ENCODE peak calls at places on chromosomes 6 and 20, in nine cellular contexts. F is H9; T is stomach; E is K562; W is upper lobe of right lung; J is psoas muscle; H is PC-9; N is effector memory CD4-positive, alpha-beta T cell; A is Karpas-422. P is an unnamed sample.
A peak's percentile ranks its signal among the peaks of the same experiment; 100 is the strongest.

GRCh38 chr20:58179432-58180099 is 48.9 kb downstream of the ANKRD60 start:
- DNase-seq in F (peak; percentile 71), T (peak; percentile 57), E (peak; percentile 89), W (peak; percentile 81), J (peak; percentile 71), H (no peak), N (peak; percentile 12), A (peak; percentile 85), P (peak; percentile 80)

GRCh38 chr6:45791600-45792168 is 224.0 kb downstream of the CLIC5 start:
- DNase-seq in F (no peak), T (no peak), E (no peak), W (no peak), J (no peak), H (peak; percentile 39), N (no peak), A (no peak), P (no peak)

GRCh38 chr6:137315081-137315480 is 95.9 kb upstream of the IFNGR1 start:
- DNase-seq in F (no peak), T (no peak), E (no peak), W (no peak), J (no peak), H (no peak), N (no peak), A (no peak), P (peak; percentile 17)

GRCh38 chr20:1392693-1393506 is at the start of gene FKBP1A:
- DNase-seq in F (peak; percentile 82), T (peak; percentile 95), E (peak; percentile 92), W (peak; percentile 96), J (peak; percentile 97), H (peak; percentile 83), N (peak; percentile 86), A (peak; percentile 97), P (peak; percentile 86)

GRCh38 chr20:4369798-4370124 is 351.9 kb upstream of the PRND start:
- DNase-seq in F (no peak), T (no peak), E (peak; percentile 10), W (no peak), J (no peak), H (no peak), N (no peak), A (no peak), P (no peak)

GRCh38 chr6:14709066-14709670 is 536.7 kb upstream of the JARID2 start:
- DNase-seq in F (no peak), T (no peak), E (no peak), W (no peak), J (no peak), H (no peak), N (no peak), A (no peak), P (no peak)

GRCh38 chr6:14804444-14805210 is 441.2 kb upstream of the JARID2 start:
- DNase-seq in F (no peak), T (peak; percentile 77), E (no peak), W (peak; percentile 77), J (peak; percentile 86), H (no peak), N (no peak), A (no peak), P (no peak)

GRCh38 chr6:127868338-127868737 is 32.5 kb downstream of the THEMIS start:
- DNase-seq in F (no peak), T (no peak), E (no peak), W (no peak), J (no peak), H (no peak), N (no peak), A (no peak), P (no peak)

GRCh38 chr6:27891300-27891913 is 20.8 kb downstream of the OR2B2 start:
- DNase-seq in F (no peak), T (no peak), E (no peak), W (no peak), J (no peak), H (no peak), N (no peak), A (no peak), P (no peak)

GRCh38 chr20:35387334-35387733 is 24.4 kb downstream of the UQCC1 start:
- DNase-seq in F (no peak), T (no peak), E (no peak), W (no peak), J (no peak), H (peak; percentile 74), N (no peak), A (no peak), P (no peak)

GRCh38 chr6:73455865-73456629 is 4.0 kb upstream of the CGAS start:
- DNase-seq in F (no peak), T (no peak), E (no peak), W (no peak), J (no peak), H (no peak), N (no peak), A (no peak), P (no peak)

GRCh38 chr20:38805958-38806854 is 709 bp downstream of the PPP1R16B start:
- DNase-seq in F (no peak), T (no peak), E (peak; percentile 60), W (peak; percentile 68), J (peak; percentile 53), H (no peak), N (peak; percentile 31), A (no peak), P (peak; percentile 63)

GRCh38 chr6:34246563-34247391 is 2.0 kb downstream of the SMIM29 start:
- DNase-seq in F (peak; percentile 89), T (no peak), E (peak; percentile 61), W (no peak), J (peak; percentile 68), H (peak; percentile 75), N (no peak), A (peak; percentile 90), P (peak; percentile 80)

DNA sequence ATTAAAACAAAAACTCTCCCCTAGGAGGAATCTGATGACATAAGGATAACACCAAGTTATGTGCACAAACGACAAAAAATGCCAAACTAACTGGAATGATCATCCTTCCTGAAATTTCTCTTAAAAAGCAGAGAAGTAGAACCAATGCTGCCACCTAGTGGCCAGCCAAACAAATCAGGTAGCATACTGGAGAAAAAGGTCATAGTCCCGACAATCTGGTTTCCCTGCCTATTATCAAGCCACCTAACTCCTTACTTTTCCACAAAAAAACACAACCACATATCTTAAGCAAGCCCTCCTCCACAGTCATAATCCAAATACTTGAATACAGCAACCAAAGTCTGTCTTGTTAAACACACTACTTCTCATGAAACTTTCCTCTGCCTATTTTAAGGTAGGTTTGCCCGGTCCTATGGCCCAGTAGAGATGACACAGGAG is 5.3 kb downstream of the OARD1 start:
- DNase-seq in F (peak; percentile 56), T (peak; percentile 86), E (peak; percentile 56), W (no peak), J (peak; percentile 81), H (peak; percentile 57), N (peak; percentile 14), A (peak; percentile 83), P (peak; percentile 86)
- H3K4me1 ChIP-seq in F (no peaks in the 10 kb centered on the region), T (peaks cover 23% of the 10 kb centered on the region), E (no peaks in the 10 kb centered on the region), W (peaks cover 8% of the 10 kb centered on the region), J (peaks cover 39% of the 10 kb centered on the region), H (peaks cover 12% of the 10 kb centered on the region), N (peaks cover 7% of the 10 kb centered on the region), A (peaks cover 12% of the 10 kb centered on the region), P (peaks cover 10% of the 10 kb centered on the region)

DNA sequence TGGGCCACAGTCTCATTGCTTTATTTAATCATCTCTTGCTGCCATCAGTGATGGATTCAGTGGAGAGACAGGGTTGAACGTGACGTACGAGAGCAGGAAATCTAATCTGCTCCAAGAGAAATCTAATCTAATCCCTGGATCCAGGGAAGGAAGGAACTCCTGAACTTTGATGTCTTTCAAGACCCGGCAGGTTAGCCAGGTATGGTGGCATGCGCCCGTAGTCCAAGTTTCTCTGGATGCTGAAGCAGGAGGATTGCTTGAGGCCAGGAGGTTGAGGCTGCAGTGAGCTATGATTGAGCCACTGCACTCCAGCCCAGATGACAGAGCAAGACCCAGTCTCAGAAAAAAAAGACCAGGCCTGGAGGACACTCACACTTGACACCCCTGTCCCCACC is 11.4 kb upstream of the PGC start:
- DNase-seq in F (no peak), T (no peak), E (no peak), W (no peak), J (no peak), H (no peak), N (no peak), A (no peak), P (no peak)
- H3K4me1 ChIP-seq in F (no peaks in the 10 kb centered on the region), T (peaks cover 31% of the 10 kb centered on the region), E (peaks cover 7% of the 10 kb centered on the region), W (no peaks in the 10 kb centered on the region), J (peaks cover 3% of the 10 kb centered on the region), H (peaks cover 14% of the 10 kb centered on the region), N (no peaks in the 10 kb centered on the region), A (peaks cover 11% of the 10 kb centered on the region), P (no peaks in the 10 kb centered on the region)

GRCh38 chr20:50282592-50283241 is 92.1 kb downstream of the CEBPB start:
- DNase-seq in F (no peak), T (no peak), E (peak; percentile 43), W (no peak), J (no peak), H (no peak), N (no peak), A (no peak), P (no peak)
- H3K4me1 ChIP-seq in F (no peaks in the 10 kb centered on the region), T (peaks cover 46% of the 10 kb centered on the region), E (peaks cover 58% of the 10 kb centered on the region), W (peaks cover 57% of the 10 kb centered on the region), J (peaks cover 59% of the 10 kb centered on the region), H (peaks cover 65% of the 10 kb centered on the region), N (peaks cover 3% of the 10 kb centered on the region), A (peaks cover 16% of the 10 kb centered on the region), P (no peaks in the 10 kb centered on the region)

DNA sequence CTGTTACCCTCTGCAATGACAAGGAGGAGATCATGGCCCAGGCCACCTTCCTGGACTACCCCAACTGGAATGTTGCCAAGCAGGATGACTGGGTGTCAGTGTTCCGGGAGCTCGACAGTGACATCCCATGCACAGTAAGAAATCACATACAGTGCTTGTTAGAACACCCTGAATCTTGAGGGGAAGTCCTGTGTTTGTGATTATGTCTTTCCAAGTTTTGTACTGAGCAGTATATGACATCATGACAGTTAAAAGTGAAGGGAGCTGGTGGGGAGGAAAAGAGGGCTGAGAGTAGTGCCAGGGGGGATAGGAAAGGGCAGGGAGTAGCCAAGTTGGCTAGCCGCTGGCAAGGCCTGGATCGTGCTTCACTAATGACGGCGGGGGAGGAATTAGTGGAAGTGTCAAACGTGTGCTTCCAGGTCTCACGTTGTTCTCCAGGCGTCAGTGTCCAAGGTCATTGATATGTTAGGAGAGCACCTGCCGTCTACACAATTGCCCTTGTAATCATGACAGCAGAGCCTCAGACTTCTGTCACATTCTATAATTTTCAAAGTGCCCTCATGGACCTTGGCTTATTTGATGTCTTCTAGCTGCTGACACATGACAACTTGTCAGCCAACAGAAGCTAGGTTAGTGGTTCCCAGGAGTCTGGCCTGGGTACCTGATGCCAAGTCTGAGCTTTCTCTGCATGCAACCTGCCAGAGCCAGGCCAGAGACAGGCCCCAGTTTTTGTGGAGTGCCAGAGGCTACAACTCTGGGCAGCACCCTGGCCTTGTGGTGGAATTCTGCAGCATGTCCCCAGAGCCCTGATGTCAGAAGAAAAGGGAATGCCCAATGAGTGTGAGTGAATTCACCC is 18.8 kb downstream of the CFAP61 start:
- DNase-seq in F (no peak), T (no peak), E (peak; percentile 11), W (no peak), J (no peak), H (no peak), N (no peak), A (no peak), P (no peak)
- H3K4me1 ChIP-seq in F (no peaks in the 10 kb centered on the region), T (no peaks in the 10 kb centered on the region), E (no peaks in the 10 kb centered on the region), W (no peaks in the 10 kb centered on the region), J (peaks cover 43% of the 10 kb centered on the region), H (no peaks in the 10 kb centered on the region), N (no peaks in the 10 kb centered on the region), A (no peaks in the 10 kb centered on the region), P (no peaks in the 10 kb centered on the region)

GRCh38 chr6:11551053-11551452 is 13.5 kb downstream of the TMEM170B start:
- DNase-seq in F (no peak), T (no peak), E (no peak), W (no peak), J (no peak), H (no peak), N (no peak), A (no peak), P (no peak)
- H3K4me1 ChIP-seq in F (no peaks in the 10 kb centered on the region), T (no peaks in the 10 kb centered on the region), E (no peaks in the 10 kb centered on the region), W (peaks cover 4% of the 10 kb centered on the region), J (peaks cover 3% of the 10 kb centered on the region), H (no peaks in the 10 kb centered on the region), N (no peaks in the 10 kb centered on the region), A (no peaks in the 10 kb centered on the region), P (no peaks in the 10 kb centered on the region)

GRCh38 chr6:37130704-37131103 is 39.2 kb upstream of the PIM1 start:
- DNase-seq in F (no peak), T (peak; percentile 47), E (no peak), W (peak; percentile 88), J (peak; percentile 81), H (peak; percentile 80), N (no peak), A (no peak), P (no peak)
- H3K4me1 ChIP-seq in F (peaks cover 9% of the 10 kb centered on the region), T (peaks cover 47% of the 10 kb centered on the region), E (peaks cover 45% of the 10 kb centered on the region), W (peaks cover 49% of the 10 kb centered on the region), J (peaks cover 61% of the 10 kb centered on the region), H (peaks cover 94% of the 10 kb centered on the region), N (peaks cover 9% of the 10 kb centered on the region), A (no peaks in the 10 kb centered on the region), P (peaks cover 66% of the 10 kb centered on the region)

P was measured in GM23338.